ENCODE peak calls at places on chromosome 22, in six cellular contexts. T is HTR-8/SVneo, Z is Calu3, O is NCI-H510A treated with DMSO at 0.1 percent for 48 hours, L is OCI-M1, Q is sigmoid colon. D is an unnamed sample.

GRCh38 chr22:45163074-45163416 is 680 bp upstream of the NUP50 start:
- DNase-seq in T (peak), Z (peak), O (no peak), L (peak), Q (peak), D (peak)

GRCh38 chr22:46149493-46149997 is 781 bp upstream of the PPARA start:
- DNase-seq in T (no peak), Z (peak), O (peak), L (no peak), Q (peak), D (peak)

GRCh38 chr22:24474221-24474620 is 20.9 kb upstream of the UPB1 start:
- DNase-seq in T (peak), Z (peak), O (no peak), L (no peak), Q (no peak), D (no peak)

GRCh38 chr22:40463727-40464126 is 93.3 kb downstream of the SGSM3 start:
- DNase-seq in T (no peak), Z (no peak), O (no peak), L (peak), Q (no peak), D (no peak)

GRCh38 chr22:47175151-47175760 is 412.8 kb downstream of the TBC1D22A start:
- DNase-seq in T (no peak), Z (no peak), O (no peak), L (no peak), Q (peak), D (no peak)

GRCh38 chr22:30882181-30882771 is 86.3 kb downstream of the MORC2 start:
- DNase-seq in T (no peak), Z (no peak), O (no peak), L (no peak), Q (no peak), D (peak)

GRCh38 chr22:21712751-21713427 is 22.7 kb downstream of the YPEL1 start:
- DNase-seq in T (peak), Z (peak), O (peak), L (peak), Q (no peak), D (peak)

GRCh38 chr22:19645391-19645790 is 68.9 kb upstream of the SEPTIN5 start:
- DNase-seq in T (no peak), Z (no peak), O (no peak), L (no peak), Q (peak), D (no peak)

GRCh38 chr22:24875862-24876506 is 70.0 kb downstream of the SGSM1 start:
- DNase-seq in T (peak), Z (peak), O (no peak), L (peak), Q (no peak), D (peak)

GRCh38 chr22:26983311-26983710 is 325.9 kb downstream of the MIAT start:
- DNase-seq in T (no peak), Z (no peak), O (no peak), L (no peak), Q (no peak), D (no peak)

GRCh38 chr22:42931421-42932196 is 74.5 kb upstream of the ARFGAP3 start:
- DNase-seq in T (no peak), Z (no peak), O (no peak), L (no peak), Q (no peak), D (no peak)

GRCh38 chr22:39920134-39920743 is 19.4 kb downstream of the GRAP2 start:
- DNase-seq in T (no peak), Z (no peak), O (no peak), L (peak), Q (no peak), D (peak)

GRCh38 chr22:35051791-35052190 is 14.2 kb upstream of the ISX start:
- DNase-seq in T (no peak), Z (no peak), O (no peak), L (no peak), Q (no peak), D (no peak)

GRCh38 chr22:49086181-49086580 is 741.5 kb downstream of the BRD1 start:
- DNase-seq in T (no peak), Z (no peak), O (peak), L (no peak), Q (no peak), D (no peak)

GRCh38 chr22:40928657-40929056 is 22.5 kb upstream of the RBX1 start:
- DNase-seq in T (no peak), Z (no peak), O (no peak), L (peak), Q (no peak), D (peak)

GRCh38 chr22:41936894-41937169 is 10.1 kb downstream of the CENPM start:
- DNase-seq in T (no peak), Z (no peak), O (no peak), L (no peak), Q (no peak), D (no peak)

GRCh38 chr22:17589810-17590375 is 26.6 kb downstream of the SLC25A18 start:
- DNase-seq in T (no peak), Z (no peak), O (no peak), L (no peak), Q (no peak), D (no peak)

GRCh38 chr22:25970348-25970995 is 198.8 kb upstream of the SEZ6L start:
- DNase-seq in T (no peak), Z (no peak), O (peak), L (no peak), Q (no peak), D (no peak)

GRCh38 chr22:42114721-42115120 is 15.9 kb downstream of the CYP2D6 start:
- DNase-seq in T (no peak), Z (no peak), O (no peak), L (no peak), Q (no peak), D (peak)

GRCh38 chr22:35307372-35307771 is 7.7 kb downstream of the TOM1 start:
- DNase-seq in T (no peak), Z (no peak), O (no peak), L (no peak), Q (no peak), D (no peak)

GRCh38 chr22:37186228-37186996 is 1.6 kb downstream of the C1QTNF6 start:
- DNase-seq in T (no peak), Z (peak), O (no peak), L (peak), Q (peak), D (peak)

GRCh38 chr22:18033204-18033998 is 9.0 kb upstream of the MICAL3 start:
- DNase-seq in T (no peak), Z (no peak), O (no peak), L (no peak), Q (no peak), D (no peak)

GRCh38 chr22:30057375-30057774 is 22.9 kb upstream of the HORMAD2 start:
- DNase-seq in T (no peak), Z (no peak), O (no peak), L (no peak), Q (no peak), D (no peak)

GRCh38 chr22:48309115-48309705 is 1518.5 kb downstream of the BRD1 start:
- DNase-seq in T (no peak), Z (no peak), O (no peak), L (no peak), Q (no peak), D (no peak)

GRCh38 chr22:29340566-29340965 is 25.1 kb upstream of the RASL10A start:
- DNase-seq in T (no peak), Z (no peak), O (no peak), L (no peak), Q (no peak), D (no peak)

GRCh38 chr22:50139843-50140415 is 30.6 kb upstream of the PANX2 start:
- DNase-seq in T (no peak), Z (no peak), O (peak), L (no peak), Q (no peak), D (no peak)

GRCh38 chr22:35593885-35594470 is 23.2 kb downstream of the MB start:
- DNase-seq in T (no peak), Z (no peak), O (no peak), L (no peak), Q (no peak), D (no peak)

GRCh38 chr22:25478111-25478510 is 86.4 kb upstream of the GRK3 start:
- DNase-seq in T (no peak), Z (no peak), O (no peak), L (no peak), Q (no peak), D (no peak)

GRCh38 chr22:50677493-50678217 is 5.0 kb downstream of the SHANK3 start:
- DNase-seq in T (no peak), Z (no peak), O (no peak), L (no peak), Q (no peak), D (no peak)

GRCh38 chr22:28464179-28464578 is 215.5 kb downstream of the TTC28 start:
- DNase-seq in T (no peak), Z (no peak), O (no peak), L (no peak), Q (no peak), D (no peak)

GRCh38 chr22:20062766-20063083 is 17.3 kb upstream of the DGCR8 start:
- DNase-seq in T (no peak), Z (no peak), O (no peak), L (no peak), Q (no peak), D (no peak)

GRCh38 chr22:35642305-35642741 is 5.9 kb upstream of the APOL6 start:
- DNase-seq in T (no peak), Z (no peak), O (no peak), L (no peak), Q (peak), D (no peak)

GRCh38 chr22:41481131-41481830 is 12.4 kb downstream of the ACO2 start:
- DNase-seq in T (no peak), Z (no peak), O (no peak), L (no peak), Q (no peak), D (peak)

GRCh38 chr22:42072606-42073330 is 1.3 kb upstream of the PHETA2 start:
- DNase-seq in T (no peak), Z (no peak), O (no peak), L (no peak), Q (no peak), D (peak)

GRCh38 chr22:26574001-26574723 is 15.8 kb downstream of the TPST2 start:
- DNase-seq in T (no peak), Z (no peak), O (no peak), L (no peak), Q (no peak), D (no peak)

GRCh38 chr22:24444729-24445466 is 17.5 kb downstream of the ADORA2A start:
- DNase-seq in T (no peak), Z (no peak), O (no peak), L (no peak), Q (no peak), D (no peak)

GRCh38 chr22:50691521-50691920 is 18.9 kb downstream of the SHANK3 start:
- DNase-seq in T (no peak), Z (peak), O (no peak), L (peak), Q (no peak), D (peak)

GRCh38 chr22:17359501-17359900 is 9.8 kb upstream of the CECR2 start:
- DNase-seq in T (no peak), Z (no peak), O (no peak), L (peak), Q (no peak), D (no peak)

D was measured in erythroblast.